ENCODE peak calls at places on chromosomes 6 and 20, in six cellular contexts. P is CD4-positive, alpha-beta T cell; X is germinal center; C is stimulated activated naive CD8-positive, alpha-beta T cell treated with anti-CD3 and anti-CD28 coated beads, Interleukin-15, Interleukin-2, amounts not matched to agents 100 U/mL and 50 U/mL, for 24 hours; I is cardiac fibroblast; G is fibroblast of pulmonary artery. F is an unnamed sample.

GRCh38 chr6:41371461-41371991 is 36.1 kb downstream of the NCR2 start:
- DNase-seq in P (no peak), X (no peak), C (peak), I (peak), G (peak), F (no peak)

GRCh38 chr6:37783025-37783825 is 36.3 kb upstream of the ZFAND3 start:
- DNase-seq in P (no peak), X (no peak), C (peak), I (peak), G (no peak), F (no peak)

GRCh38 chr20:9331707-9332435 is 182.5 kb upstream of the LAMP5 start:
- DNase-seq in P (no peak), X (no peak), C (no peak), I (no peak), G (no peak), F (no peak)

GRCh38 chr6:169019111-169019510 is 234.5 kb downstream of the THBS2 start:
- DNase-seq in P (no peak), X (no peak), C (no peak), I (no peak), G (no peak), F (no peak)

GRCh38 chr20:43915209-43916072 is 789 bp downstream of the TOX2 start:
- DNase-seq in P (peak), X (no peak), C (peak), I (peak), G (peak), F (no peak)

GRCh38 chr20:36435799-36436541 is 105.3 kb upstream of the MYL9 start:
- DNase-seq in P (peak), X (peak), C (peak), I (peak), G (peak), F (peak)

GRCh38 chr20:10591956-10592521 is 81.8 kb downstream of the JAG1 start:
- DNase-seq in P (no peak), X (no peak), C (no peak), I (no peak), G (peak), F (no peak)

GRCh38 chr20:3753098-3753497 is 14.5 kb downstream of the ADISSP start:
- DNase-seq in P (peak), X (peak), C (peak), I (peak), G (peak), F (peak)

GRCh38 chr20:64055893-64056638 is 6.6 kb upstream of the SOX18 start:
- DNase-seq in P (no peak), X (no peak), C (no peak), I (peak), G (peak), F (no peak)

GRCh38 chr6:20712011-20712410 is 177.8 kb downstream of the CDKAL1 start:
- DNase-seq in P (no peak), X (no peak), C (no peak), I (peak), G (peak), F (no peak)

GRCh38 chr6:166420351-166420750 is 37.6 kb upstream of the MPC1 start:
- DNase-seq in P (no peak), X (no peak), C (no peak), I (peak), G (peak), F (no peak)

GRCh38 chr6:35718911-35719381 is 17.9 kb upstream of the ARMC12 start:
- DNase-seq in P (no peak), X (no peak), C (peak), I (no peak), G (peak), F (no peak)

GRCh38 chr20:23235173-23236027 is 115.2 kb upstream of the NXT1 start:
- DNase-seq in P (no peak), X (peak), C (peak), I (peak), G (peak), F (peak)

GRCh38 chr6:30689022-30689865 is 1.5 kb downstream of the NRM start:
- DNase-seq in P (no peak), X (no peak), C (no peak), I (no peak), G (no peak), F (peak)

GRCh38 chr6:51526049-51526448 is 561.4 kb downstream of the PKHD1 start:
- DNase-seq in P (no peak), X (no peak), C (no peak), I (no peak), G (no peak), F (no peak)

GRCh38 chr6:135129139-135129867 is 51.8 kb upstream of the MYB start:
- DNase-seq in P (no peak), X (no peak), C (peak), I (no peak), G (no peak), F (no peak)

GRCh38 chr6:26550250-26550993 is 12.3 kb downstream of the HMGN4 start:
- DNase-seq in P (no peak), X (peak), C (peak), I (peak), G (peak), F (peak)

GRCh38 chr20:31708839-31709534 is 13.7 kb downstream of the BCL2L1 start:
- DNase-seq in P (no peak), X (no peak), C (no peak), I (no peak), G (no peak), F (no peak)

GRCh38 chr20:11935754-11936551 is 18.3 kb downstream of the BTBD3 start:
- DNase-seq in P (no peak), X (no peak), C (no peak), I (no peak), G (no peak), F (no peak)

GRCh38 chr20:62496525-62497218 is 20.9 kb upstream of the GATA5 start:
- DNase-seq in P (peak), X (peak), C (peak), I (no peak), G (no peak), F (peak)

GRCh38 chr6:127641905-127642304 is 64.9 kb downstream of the C6orf58 start:
- DNase-seq in P (no peak), X (peak), C (peak), I (peak), G (peak), F (peak)

GRCh38 chr6:87203448-87204023 is 48.2 kb downstream of the ZNF292 start:
- DNase-seq in P (no peak), X (no peak), C (no peak), I (no peak), G (no peak), F (no peak)

GRCh38 chr6:79145301-79145700 is 67.2 kb upstream of the PHIP start:
- DNase-seq in P (no peak), X (no peak), C (no peak), I (no peak), G (no peak), F (no peak)

GRCh38 chr20:56247954-56248782 is at the start of gene MC3R:
- DNase-seq in P (peak), X (peak), C (peak), I (peak), G (peak), F (peak)

GRCh38 chr20:3068986-3069900 is 2.2 kb upstream of the OXT start:
- DNase-seq in P (peak), X (no peak), C (no peak), I (no peak), G (no peak), F (peak)

GRCh38 chr6:105069821-105070445 is 109.9 kb downstream of the POPDC3 start:
- DNase-seq in P (no peak), X (no peak), C (no peak), I (no peak), G (no peak), F (peak)

GRCh38 chr6:164121527-164121926 is 707.0 kb downstream of the QKI start:
- DNase-seq in P (no peak), X (no peak), C (no peak), I (no peak), G (no peak), F (no peak)

GRCh38 chr6:90715093-90715655 is 128.3 kb upstream of the MAP3K7 start:
- DNase-seq in P (no peak), X (no peak), C (no peak), I (peak), G (peak), F (no peak)

GRCh38 chr6:138483911-138484731 is 15.2 kb downstream of the NHSL1 start:
- DNase-seq in P (no peak), X (no peak), C (no peak), I (no peak), G (no peak), F (no peak)

GRCh38 chr6:3296113-3296512 is 37.4 kb downstream of the PSMG4 start:
- DNase-seq in P (no peak), X (no peak), C (no peak), I (no peak), G (no peak), F (no peak)

GRCh38 chr6:149028767-149029405 is 282.1 kb downstream of the UST start:
- DNase-seq in P (peak), X (peak), C (peak), I (peak), G (peak), F (peak)

GRCh38 chr6:149118737-149119653 is 198.5 kb upstream of the TAB2 start:
- DNase-seq in P (no peak), X (no peak), C (no peak), I (no peak), G (no peak), F (no peak)

GRCh38 chr20:33465536-33466302 is 22.2 kb upstream of the SNTA1 start:
- DNase-seq in P (no peak), X (no peak), C (no peak), I (no peak), G (no peak), F (no peak)

F was measured in Karpas-422.